ENCODE peak calls at places on chromosomes 7 and 10, in six cellular contexts. R, P, Q, I, H and A are unnamed samples.

GRCh38 chr10:100901051-100901450 is 11.7 kb upstream of the SLF2 start:
- DNase-seq in R (no peak), P (no peak), Q (no peak), I (peak), H (no peak), A (no peak)

GRCh38 chr7:39589323-39590111 is 23.3 kb downstream of the YAE1 start:
- DNase-seq in R (peak), P (peak), Q (no peak), I (peak), H (peak), A (no peak)

GRCh38 chr7:44063894-44064651 is 1.3 kb downstream of the PGAM2 start:
- DNase-seq in R (no peak), P (no peak), Q (no peak), I (no peak), H (no peak), A (peak)

GRCh38 chr10:131647789-131648188 is 253.0 kb upstream of the PPP2R2D start:
- DNase-seq in R (no peak), P (no peak), Q (no peak), I (no peak), H (no peak), A (no peak)

GRCh38 chr10:82683989-82684388 is 809.0 kb downstream of the NRG3 start:
- DNase-seq in R (no peak), P (no peak), Q (no peak), I (no peak), H (no peak), A (no peak)

GRCh38 chr10:132960071-132960472 is 17.7 kb upstream of the CFAP46 start:
- DNase-seq in R (no peak), P (no peak), Q (no peak), I (no peak), H (no peak), A (peak)

GRCh38 chr10:128497660-128498377 is 371.6 kb upstream of the MKI67 start:
- DNase-seq in R (no peak), P (no peak), Q (no peak), I (no peak), H (no peak), A (no peak)

GRCh38 chr7:27165655-27166474 is 528 bp upstream of the HOXA9 start:
- DNase-seq in R (no peak), P (no peak), Q (no peak), I (no peak), H (no peak), A (peak)

GRCh38 chr10:17643339-17643754 is 604 bp upstream of the STAM start:
- DNase-seq in R (no peak), P (no peak), Q (peak), I (peak), H (no peak), A (peak)

GRCh38 chr7:47968852-47969774 is 10.3 kb downstream of the HUS1 start:
- DNase-seq in R (peak), P (peak), Q (no peak), I (peak), H (peak), A (no peak)

GRCh38 chr7:129665013-129665401 is 53.5 kb downstream of the NRF1 start:
- DNase-seq in R (peak), P (peak), Q (no peak), I (peak), H (no peak), A (no peak)

GRCh38 chr7:8391353-8392062 is 41.9 kb upstream of the NXPH1 start:
- DNase-seq in R (no peak), P (no peak), Q (no peak), I (no peak), H (no peak), A (no peak)

GRCh38 chr7:88344956-88345832 is 38.5 kb upstream of the STEAP4 start:
- DNase-seq in R (no peak), P (no peak), Q (no peak), I (peak), H (no peak), A (no peak)

GRCh38 chr10:69839696-69840345 is 38.1 kb downstream of the COL13A1 start:
- DNase-seq in R (no peak), P (no peak), Q (no peak), I (peak), H (no peak), A (no peak)

GRCh38 chr10:133334495-133335237 is 2.0 kb downstream of the CALY start:
- DNase-seq in R (no peak), P (no peak), Q (no peak), I (no peak), H (no peak), A (no peak)

GRCh38 chr7:44622342-44623151 is 16.1 kb downstream of the OGDH start:
- DNase-seq in R (no peak), P (no peak), Q (no peak), I (peak), H (no peak), A (no peak)

GRCh38 chr10:84783909-84784308 is 455.5 kb downstream of the CCSER2 start:
- DNase-seq in R (no peak), P (no peak), Q (no peak), I (peak), H (no peak), A (no peak)

GRCh38 chr10:131568866-131569265 is 257.3 kb upstream of the TCERG1L start:
- DNase-seq in R (no peak), P (no peak), Q (no peak), I (no peak), H (no peak), A (no peak)

GRCh38 chr10:60086862-60087261 is 180.5 kb upstream of the CCDC6 start:
- DNase-seq in R (no peak), P (no peak), Q (no peak), I (no peak), H (no peak), A (no peak)

GRCh38 chr7:152894295-152895170 is 135.0 kb downstream of the ACTR3B start:
- DNase-seq in R (no peak), P (no peak), Q (no peak), I (no peak), H (no peak), A (no peak)

GRCh38 chr10:28761084-28761875 is 84.0 kb downstream of the BAMBI start:
- DNase-seq in R (no peak), P (no peak), Q (no peak), I (peak), H (no peak), A (no peak)

GRCh38 chr10:5552376-5553321 is 27.9 kb downstream of the CALML3 start:
- DNase-seq in R (no peak), P (no peak), Q (no peak), I (no peak), H (no peak), A (peak)